ENCODE peak calls at places on chromosomes 6 and 20, in eight cellular contexts. V is K562; K is nephron progenitor cell; O is CD8-positive, alpha-beta memory T cell; G is stimulated activated naive B cell treated with anti-CD40 and anti-IgM and Interleukin-4, amounts not matched to agents 10 μg/mL and 1 μg/mL and 100 μg/mL, for 72 hours; R is ovary; P is ACHN; B is GM13976. D is an unnamed sample.

GRCh38 chr6:139940741-139941712 is 566.6 kb upstream of the CITED2 start:
- DNase-seq in V (no peak), K (no peak), O (no peak), G (no peak), R (no peak), P (no peak), B (no peak), D (peak)

GRCh38 chr6:116924245-116924644 is 47.2 kb downstream of the RFX6 start:
- DNase-seq in V (no peak), K (no peak), O (no peak), G (no peak), R (no peak), P (no peak), B (no peak), D (no peak)

GRCh38 chr6:127842562-127842961 is 58.3 kb downstream of the THEMIS start:
- DNase-seq in V (no peak), K (no peak), O (no peak), G (no peak), R (no peak), P (no peak), B (no peak), D (no peak)

GRCh38 chr20:20371681-20372080 is 3.8 kb downstream of the INSM1 start:
- DNase-seq in V (no peak), K (no peak), O (no peak), G (no peak), R (no peak), P (no peak), B (no peak), D (no peak)

GRCh38 chr6:125301435-125302391 is at the start of gene HDDC2:
- DNase-seq in V (peak), K (peak), O (peak), G (peak), R (peak), P (peak), B (peak), D (peak)

GRCh38 chr6:10521104-10521808 is at the start of gene GCNT2:
- DNase-seq in V (no peak), K (peak), O (no peak), G (no peak), R (no peak), P (peak), B (peak), D (peak)

GRCh38 chr20:62776692-62777527 is 19.4 kb upstream of the MRGBP start:
- DNase-seq in V (peak), K (no peak), O (no peak), G (no peak), R (no peak), P (peak), B (peak), D (peak)

GRCh38 chr6:32074996-32075532 is 34.1 kb downstream of the TNXB start:
- DNase-seq in V (no peak), K (no peak), O (no peak), G (no peak), R (no peak), P (no peak), B (no peak), D (no peak)

GRCh38 chr6:84643778-84644177 is 120.6 kb downstream of the TBX18 start:
- DNase-seq in V (no peak), K (no peak), O (no peak), G (no peak), R (no peak), P (no peak), B (no peak), D (no peak)

D was measured in SK-MEL-5.